ENCODE peak calls at places on chromosomes 6 and 20, in four cellular contexts. D, C, Y and G are unnamed samples.
A peak's percentile ranks its signal among the peaks of the same experiment; 100 is the strongest.

GRCh38 chr20:58695084-58695722 is 2.6 kb downstream of the NPEPL1 start:
- DNase-seq in Y (no peak), C (no peak), D (peak; percentile 64), G (no peak)

GRCh38 chr20:41329435-41330342 is 10.9 kb upstream of the LPIN3 start:
- DNase-seq in C (peak; percentile 95), Y (peak; percentile 73), D (no peak), G (no peak)

GRCh38 chr6:17466707-17467106 is 73.3 kb downstream of the CAP2 start:
- DNase-seq in Y (no peak), C (no peak), D (no peak), G (no peak)

GRCh38 chr6:47413752-47414516 is 63.7 kb upstream of the CD2AP start:
- DNase-seq in C (peak; percentile 67), Y (peak; percentile 75), D (no peak), G (peak; percentile 47)

GRCh38 chr6:346389-347030 is 45.0 kb upstream of the IRF4 start:
- DNase-seq in D (no peak), Y (peak; percentile 45), C (no peak), G (no peak)

GRCh38 chr20:61817575-61817974 is 248.1 kb downstream of the TAF4 start:
- DNase-seq in D (no peak), C (no peak), Y (no peak), G (no peak)

GRCh38 chr6:146912730-146913680 is 291.2 kb upstream of the STXBP5 start:
- DNase-seq in C (no peak), Y (no peak), D (no peak), G (no peak)

GRCh38 chr6:2754396-2754795 is 3.7 kb upstream of the MYLK4 start:
- DNase-seq in Y (no peak), D (no peak), C (no peak), G (no peak)

GRCh38 chr6:123434186-123434585 is 202.6 kb downstream of the TRDN start:
- DNase-seq in D (no peak), C (no peak), Y (no peak), G (no peak)

GRCh38 chr20:24665741-24666191 is 196.3 kb downstream of the SYNDIG1 start:
- DNase-seq in D (no peak), Y (no peak), C (no peak), G (no peak)

GRCh38 chr6:165751486-165751885 is 88.4 kb upstream of the PDE10A start:
- DNase-seq in C (no peak), D (no peak), Y (no peak), G (no peak)

GRCh38 chr6:138957484-138957883 is 30.6 kb downstream of the REPS1 start:
- DNase-seq in C (no peak), D (no peak), Y (no peak), G (no peak)

GRCh38 chr6:168118935-168119334 is 39.9 kb upstream of the FRMD1 start:
- DNase-seq in D (no peak), Y (no peak), C (no peak), G (no peak)

GRCh38 chr6:85923013-85923430 is 280.3 kb upstream of the SYNCRIP start:
- DNase-seq in C (peak; percentile 60), D (peak; percentile 83), Y (peak; percentile 67), G (no peak)

GRCh38 chr6:5378331-5378730 is 117.0 kb downstream of the FARS2 start:
- DNase-seq in Y (peak; percentile 26), D (no peak), C (no peak), G (no peak)

GRCh38 chr20:47502271-47502730 is 614 bp downstream of the NCOA3 start:
- DNase-seq in C (peak; percentile 11), D (peak; percentile 66), Y (peak; percentile 28), G (peak; percentile 54)

GRCh38 chr6:106199998-106200397 is 113.9 kb downstream of the PRDM1 start:
- DNase-seq in C (peak; percentile 87), Y (no peak), D (no peak), G (no peak)

GRCh38 chr20:20821496-20822260 is 109.2 kb upstream of the RALGAPA2 start:
- DNase-seq in Y (no peak), D (peak; percentile 77), C (no peak), G (peak; percentile 47)

GRCh38 chr6:15966000-15966399 is 162.9 kb upstream of the MYLIP start:
- DNase-seq in Y (no peak), D (no peak), C (no peak), G (no peak)

GRCh38 chr6:104896914-104897313 is 37.2 kb upstream of the HACE1 start:
- DNase-seq in D (no peak), Y (no peak), C (no peak), G (no peak)

GRCh38 chr6:113147544-113147943 is 709.6 kb upstream of the MARCKS start:
- DNase-seq in D (no peak), C (no peak), Y (no peak), G (no peak)

GRCh38 chr20:50266293-50267040 is 75.8 kb downstream of the CEBPB start:
- DNase-seq in D (no peak), Y (no peak), C (no peak), G (no peak)

GRCh38 chr20:23655551-23656211 is 17.9 kb upstream of the CST3 start:
- DNase-seq in C (no peak), D (no peak), Y (no peak), G (no peak)

GRCh38 chr20:16528078-16528477 is 45.2 kb downstream of the KIF16B start:
- DNase-seq in C (peak; percentile 92), Y (no peak), D (no peak), G (peak; percentile 54)

GRCh38 chr6:4459032-4459431 is 317.2 kb upstream of the CDYL start:
- DNase-seq in Y (peak; percentile 60), C (peak; percentile 72), D (no peak), G (peak; percentile 13)

GRCh38 chr6:28710466-28711191 is 184.9 kb downstream of the GPX5 start:
- DNase-seq in D (peak; percentile 89), C (peak; percentile 67), Y (peak; percentile 80), G (no peak)

GRCh38 chr20:57781901-57782300 is 72.1 kb upstream of the PMEPA1 start:
- DNase-seq in D (peak; percentile 42), C (no peak), Y (no peak), G (peak; percentile 29)

GRCh38 chr6:36722879-36723278 is 25.3 kb downstream of the RAB44 start:
- DNase-seq in C (peak; percentile 60), D (no peak), Y (no peak), G (no peak)

GRCh38 chr20:5741089-5741488 is 9.1 kb upstream of the SHLD1 start:
- DNase-seq in Y (peak; percentile 64), D (no peak), C (no peak), G (no peak)

GRCh38 chr6:37731888-37732287 is 34.2 kb upstream of the MDGA1 start:
- DNase-seq in Y (no peak), C (no peak), D (peak; percentile 60), G (peak; percentile 46)

GRCh38 chr6:111199935-111200822 is 112.9 kb downstream of the SLC16A10 start:
- DNase-seq in C (no peak), Y (no peak), D (no peak), G (no peak)

GRCh38 chr6:683742-684440 is 9.0 kb downstream of the EXOC2 start:
- DNase-seq in Y (peak; percentile 64), C (no peak), D (peak; percentile 79), G (peak; percentile 5)

GRCh38 chr20:10992776-10993175 is 319.0 kb upstream of the JAG1 start:
- DNase-seq in C (no peak), Y (no peak), D (no peak), G (no peak)

GRCh38 chr6:147618927-147619326 is 110.4 kb downstream of the SAMD5 start:
- DNase-seq in D (no peak), Y (no peak), C (no peak), G (no peak)

GRCh38 chr20:58985656-58986055 is 4.6 kb downstream of the NELFCD start:
- DNase-seq in Y (no peak), C (no peak), D (no peak), G (no peak)

GRCh38 chr20:47502801-47503239 is 1.1 kb downstream of the NCOA3 start:
- DNase-seq in Y (peak; percentile 50), C (peak; percentile 50), D (no peak), G (peak; percentile 41)

GRCh38 chr20:38271609-38272120 is 11.1 kb upstream of the KIAA1755 start:
- DNase-seq in D (no peak), Y (no peak), C (no peak), G (no peak)

GRCh38 chr20:38272398-38272797 is 11.9 kb upstream of the KIAA1755 start:
- DNase-seq in Y (no peak), D (no peak), C (peak; percentile 76), G (peak; percentile 29)

GRCh38 chr20:38270869-38271608 is 10.5 kb upstream of the KIAA1755 start:
- DNase-seq in D (no peak), Y (no peak), C (peak; percentile 91), G (no peak)

GRCh38 chr20:38275815-38276550 is 15.4 kb upstream of the KIAA1755 start:
- DNase-seq in C (peak; percentile 83), D (no peak), Y (peak; percentile 18), G (no peak)

GRCh38 chr20:38272961-38273360 is 12.4 kb upstream of the KIAA1755 start:
- DNase-seq in D (no peak), Y (no peak), C (no peak), G (no peak)
- H3K4me1 ChIP-seq in D (no peaks in the 10 kb centered on the region), Y (no peaks in the 10 kb centered on the region), C (peaks cover 42% of the 10 kb centered on the region), G (no peaks in the 10 kb centered on the region)

GRCh38 chr6:41371461-41371991 is 36.1 kb downstream of the NCR2 start:
- DNase-seq in Y (peak; percentile 52), D (peak; percentile 88), C (no peak), G (peak; percentile 56)
- H3K27me3 ChIP-seq in Y (no peaks in the 10 kb centered on the region), D (peaks cover 87% of the 10 kb centered on the region), C (peaks cover 21% of the 10 kb centered on the region), G (peaks cover 1% of the 10 kb centered on the region)

GRCh38 chr20:507006-507758 is 36.4 kb downstream of the CSNK2A1 start:
- DNase-seq in D (no peak), Y (no peak), C (no peak), G (no peak)
- H3K4me1 ChIP-seq in D (no peaks in the 10 kb centered on the region), Y (no peaks in the 10 kb centered on the region), C (peaks cover 12% of the 10 kb centered on the region), G (peaks cover 20% of the 10 kb centered on the region)

GRCh38 chr6:125793863-125794262 is 3.1 kb downstream of the NCOA7 start:
- DNase-seq in D (no peak), C (peak; percentile 55), Y (no peak), G (no peak)
- H3K27me3 ChIP-seq in D (no peaks in the 10 kb centered on the region), C (no peaks in the 10 kb centered on the region), Y (no peaks in the 10 kb centered on the region), G (no peaks in the 10 kb centered on the region)

GRCh38 chr20:3804781-3805180 is 8.7 kb downstream of the CDC25B start:
- DNase-seq in C (no peak), D (no peak), Y (no peak), G (no peak)

GRCh38 chr20:3808544-3808943 is 11.8 kb upstream of the AP5S1 start:
- DNase-seq in C (no peak), Y (no peak), D (no peak), G (no peak)

GRCh38 chr20:3805594-3806264 is 9.6 kb downstream of the CDC25B start:
- DNase-seq in Y (no peak), D (no peak), C (peak; percentile 30), G (no peak)

GRCh38 chr20:3811421-3812258 is 8.7 kb upstream of the AP5S1 start:
- DNase-seq in C (peak; percentile 99), Y (peak; percentile 98), D (no peak), G (peak; percentile 64)

GRCh38 chr20:3808141-3808479 is 12.0 kb downstream of the CDC25B start:
- DNase-seq in C (peak; percentile 78), D (no peak), Y (peak; percentile 62), G (peak; percentile 28)
- H3K4me1 ChIP-seq in C (peaks cover 69% of the 10 kb centered on the region), D (peaks cover 4% of the 10 kb centered on the region), Y (peaks cover 37% of the 10 kb centered on the region), G (peaks cover 32% of the 10 kb centered on the region)